ENCODE peak calls at places on chromosomes 7 and 10, in ten cellular contexts. D is HepG2; J is adrenal gland; I is cardiac muscle cell; S is thoracic aorta; V is hepatocyte; K is CD8-positive, alpha-beta T cell; P is mammary epithelial cell; L is osteoblast; Y is choroid plexus epithelial cell. N is an unnamed sample.

GRCh38 chr10:63083904-63084689 is 49.0 kb upstream of the NRBF2 start:
- DNase-seq in D (peak; percentile 62), J (peak; percentile 81), I (peak; percentile 94), S (no peak), V (peak; percentile 76), K (peak; percentile 56), P (peak; percentile 68), L (peak; percentile 80), Y (peak; percentile 93), N (peak; percentile 91)

GRCh38 chr7:124723012-124723411 is 42.6 kb downstream of the GPR37 start:
- DNase-seq in D (peak; percentile 16), J (no peak), I (no peak), S (no peak), V (no peak), K (no peak), P (peak; percentile 72), L (peak; percentile 47), Y (peak; percentile 69), N (peak; percentile 0)

GRCh38 chr10:73991846-73992245 is 6.1 kb upstream of the VCL start:
- DNase-seq in D (no peak), J (no peak), I (no peak), S (no peak), V (no peak), K (peak; percentile 82), P (no peak), L (no peak), Y (no peak), N (no peak)

GRCh38 chr7:2666588-2667250 is 21.3 kb upstream of the AMZ1 start:
- DNase-seq in D (no peak), J (no peak), I (no peak), S (no peak), V (no peak), K (no peak), P (no peak), L (no peak), Y (no peak), N (peak; percentile 36)

GRCh38 chr7:13077466-13077865 is 390.0 kb downstream of the ARL4A start:
- DNase-seq in D (no peak), J (no peak), I (peak; percentile 46), S (no peak), V (no peak), K (no peak), P (peak; percentile 13), L (peak; percentile 69), Y (peak; percentile 64), N (peak; percentile 16)

GRCh38 chr10:15563161-15563715 is 156.5 kb downstream of the ITGA8 start:
- DNase-seq in D (no peak), J (no peak), I (no peak), S (no peak), V (no peak), K (no peak), P (no peak), L (peak; percentile 51), Y (no peak), N (no peak)

GRCh38 chr10:67602268-67602950 is 93.6 kb downstream of the CTNNA3 start:
- DNase-seq in D (no peak), J (no peak), I (peak; percentile 92), S (no peak), V (no peak), K (no peak), P (peak; percentile 64), L (peak; percentile 78), Y (peak; percentile 83), N (peak; percentile 85)

GRCh38 chr10:129993621-129994020 is 29.5 kb upstream of the EBF3 start:
- DNase-seq in D (no peak), J (no peak), I (no peak), S (no peak), V (no peak), K (no peak), P (peak; percentile 19), L (peak; percentile 57), Y (no peak), N (no peak)

DNA sequence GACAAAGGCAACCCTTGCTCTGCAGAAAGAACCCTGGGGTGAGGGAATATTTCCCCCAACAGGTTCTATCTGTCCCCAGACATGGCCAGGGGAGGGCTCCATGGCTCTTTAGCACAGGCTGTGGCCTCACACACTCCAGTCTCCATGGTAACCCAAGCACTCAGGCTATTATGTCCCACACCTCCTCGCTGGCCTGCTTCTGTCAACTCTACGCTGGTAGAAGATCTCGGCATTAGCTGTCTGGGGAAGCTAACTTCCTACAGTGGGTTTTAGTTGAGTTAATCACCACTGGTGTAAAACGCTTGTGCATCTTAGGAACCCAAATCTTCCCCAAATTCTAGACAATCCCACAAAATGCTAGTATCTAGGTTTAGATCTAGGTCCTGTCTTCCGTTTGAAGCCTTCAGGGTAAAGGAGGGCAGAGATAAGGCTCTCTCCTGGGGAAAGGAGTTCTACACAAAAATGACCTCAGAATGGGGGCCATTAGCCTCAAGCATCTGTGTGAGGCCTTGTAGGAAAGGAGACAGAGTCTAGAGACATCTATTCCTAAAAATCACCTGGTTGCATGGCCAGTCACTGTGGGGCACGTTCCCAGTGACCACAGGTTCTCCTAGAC is 36.7 kb upstream of the SLIT1 start:
- DNase-seq in D (no peak), J (peak; percentile 74), I (no peak), S (no peak), V (peak; percentile 68), K (no peak), P (no peak), L (no peak), Y (no peak), N (no peak)
- TF ChIP-seq CTCF in D (no peak), J (no peak), I (no peak), S (no peak), V (peak; percentile 12), K (no peak), P (no peak), L (no peak), Y (no peak), N (no peak)

GRCh38 chr7:148967032-148967372 is 61.3 kb downstream of the PDIA4 start:
- DNase-seq in D (no peak), J (no peak), I (no peak), S (no peak), V (no peak), K (no peak), P (no peak), L (no peak), Y (no peak), N (no peak)
- H3K4me3 ChIP-seq in D (peak overlapping the region; percentile 40), J (no peak overlapping the region), I (no peak overlapping the region), S (peak overlapping the region; percentile 46), V (no peak overlapping the region), K (no peak overlapping the region), P (no peak overlapping the region), L (peak overlapping the region; percentile 44), Y (peak overlapping the region; percentile 44), N (peak overlapping the region; percentile 42)

GRCh38 chr7:133718131-133718530 is 409.0 kb upstream of the LRGUK start:
- DNase-seq in D (no peak), J (no peak), I (no peak), S (no peak), V (no peak), K (no peak), P (no peak), L (no peak), Y (no peak), N (no peak)

GRCh38 chr7:133724148-133724547 is 403.0 kb upstream of the LRGUK start:
- DNase-seq in D (peak; percentile 65), J (no peak), I (no peak), S (no peak), V (no peak), K (no peak), P (no peak), L (no peak), Y (no peak), N (no peak)

GRCh38 chr7:133724694-133725093 is 402.4 kb upstream of the LRGUK start:
- DNase-seq in D (no peak), J (no peak), I (no peak), S (no peak), V (no peak), K (no peak), P (no peak), L (no peak), Y (no peak), N (no peak)

GRCh38 chr7:133727476-133728214 is 399.5 kb upstream of the LRGUK start:
- DNase-seq in D (no peak), J (no peak), I (no peak), S (no peak), V (no peak), K (no peak), P (no peak), L (no peak), Y (no peak), N (no peak)

DNA sequence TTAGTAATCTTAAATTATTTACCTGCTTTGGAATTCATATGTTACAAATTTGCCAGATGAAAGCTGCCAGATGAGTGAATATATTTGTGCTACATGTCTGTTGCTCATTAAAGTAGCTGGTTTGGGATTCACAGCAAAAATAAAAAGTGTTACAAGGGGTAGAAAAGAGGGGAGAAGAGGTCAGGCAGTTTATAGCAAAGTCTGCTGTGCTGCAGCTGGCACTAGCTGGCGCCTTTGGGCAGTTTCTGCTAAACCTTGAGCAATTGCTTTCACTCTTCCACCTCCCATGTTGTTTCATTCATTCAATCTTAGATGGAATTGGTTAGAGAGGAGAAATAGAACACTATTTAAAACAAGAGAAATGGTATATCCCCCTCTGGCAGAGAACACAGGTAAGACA is 404.1 kb upstream of the LRGUK start:
- DNase-seq in D (no peak), J (no peak), I (no peak), S (no peak), V (no peak), K (no peak), P (no peak), L (no peak), Y (no peak), N (no peak)
- TF ChIP-seq CTCF in D (no peak), J (no peak), I (no peak), S (no peak), V (no peak), K (no peak), P (no peak), L (no peak), Y (no peak), N (no peak)

GRCh38 chr10:71321386-71321785 is 2.3 kb downstream of the SLC29A3 start:
- DNase-seq in D (no peak), J (no peak), I (no peak), S (no peak), V (no peak), K (no peak), P (no peak), L (no peak), Y (no peak), N (no peak)

GRCh38 chr10:71320592-71320991 is 1.5 kb downstream of the SLC29A3 start:
- DNase-seq in D (peak; percentile 51), J (no peak), I (no peak), S (no peak), V (no peak), K (no peak), P (no peak), L (no peak), Y (no peak), N (no peak)

GRCh38 chr10:71319042-71319799 is at the start of gene SLC29A3:
- DNase-seq in D (peak; percentile 71), J (peak; percentile 83), I (peak; percentile 89), S (no peak), V (peak; percentile 93), K (peak; percentile 84), P (peak; percentile 74), L (peak; percentile 98), Y (peak; percentile 72), N (peak; percentile 78)

GRCh38 chr10:71316786-71317160 is 2.3 kb upstream of the SLC29A3 start:
- DNase-seq in D (no peak), J (no peak), I (no peak), S (no peak), V (no peak), K (no peak), P (no peak), L (no peak), Y (no peak), N (no peak)

DNA sequence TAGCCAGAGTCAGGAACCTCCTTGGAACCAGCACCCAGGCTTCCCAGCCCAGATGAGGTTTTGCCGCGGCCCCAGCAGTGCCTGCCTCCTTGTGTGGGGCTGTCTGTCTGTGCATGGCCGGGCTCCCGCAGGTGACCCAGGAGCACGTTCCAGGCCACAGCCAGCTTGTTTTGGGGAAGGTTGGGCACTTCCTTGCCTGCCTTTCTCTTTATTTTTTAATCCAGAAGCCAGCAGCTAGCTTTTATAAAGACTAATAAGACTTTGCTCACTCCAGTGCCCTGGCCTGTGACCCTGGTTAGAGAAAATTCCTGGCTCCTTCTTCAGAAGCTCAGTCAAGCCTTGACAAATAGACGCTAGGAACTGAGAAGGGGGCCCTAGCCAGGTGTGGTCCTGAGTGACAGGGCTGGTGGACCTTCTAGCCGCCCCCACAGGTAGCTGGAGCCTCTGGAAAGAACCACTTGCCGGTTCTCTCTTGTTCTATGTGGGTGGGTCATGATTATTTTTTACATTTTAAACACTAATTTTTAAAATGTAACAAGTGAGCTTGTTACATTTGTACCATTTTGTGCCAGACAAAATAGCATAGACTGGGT is 837 bp downstream of the SLC29A3 start:
- DNase-seq in D (no peak), J (no peak), I (no peak), S (no peak), V (no peak), K (no peak), P (no peak), L (no peak), Y (no peak), N (no peak)
- H3K4me3 ChIP-seq in D (peak overlapping the region; percentile 82), J (no peak overlapping the region), I (peak overlapping the region; percentile 77), S (peak overlapping the region; percentile 84), V (no peak overlapping the region), K (peak overlapping the region; percentile 91), P (peak overlapping the region; percentile 50), L (peak overlapping the region; percentile 78), Y (peak overlapping the region; percentile 69), N (peak overlapping the region; percentile 70)